ENCODE peak calls at places on chromosomes 1 and 21, in eight cellular contexts. M is sigmoid colon, S is IMR-90, G is esophagus squamous epithelium, P is testis, X is breast epithelium, B is HepG2, O is A549. Y is an unnamed sample.

GRCh38 chr1:76068542-76068941 is 6.0 kb upstream of the ST6GALNAC3 start:
- DNase-seq in M (no peak), S (peak), G (no peak), P (no peak), X (no peak), B (peak), O (peak), Y (no peak)

GRCh38 chr21:42931560-42932235 is 6.3 kb upstream of the ERVH48-1 start:
- DNase-seq in M (no peak), S (no peak), G (no peak), P (no peak), X (no peak), B (no peak), O (no peak), Y (no peak)

GRCh38 chr1:3032970-3033794 is 11.9 kb downstream of the ACTRT2 start:
- DNase-seq in M (peak), S (no peak), G (no peak), P (no peak), X (no peak), B (no peak), O (no peak), Y (peak)

GRCh38 chr1:115837386-115837761 is 3.6 kb downstream of the NHLH2 start:
- DNase-seq in M (no peak), S (no peak), G (no peak), P (no peak), X (no peak), B (no peak), O (no peak), Y (no peak)

GRCh38 chr1:54965624-54966340 is 14.6 kb upstream of the TMEM61 start:
- DNase-seq in M (peak), S (peak), G (no peak), P (peak), X (no peak), B (no peak), O (no peak), Y (peak)

GRCh38 chr1:22908880-22909426 is 63.7 kb downstream of the LACTBL1 start:
- DNase-seq in M (no peak), S (no peak), G (no peak), P (no peak), X (no peak), B (no peak), O (no peak), Y (no peak)

GRCh38 chr1:12454406-12455391 is 163.3 kb downstream of the DHRS3 start:
- DNase-seq in M (peak), S (peak), G (no peak), P (no peak), X (no peak), B (no peak), O (peak), Y (no peak)

GRCh38 chr1:114236517-114236916 is 82.8 kb upstream of the SYT6 start:
- DNase-seq in M (no peak), S (no peak), G (no peak), P (no peak), X (no peak), B (no peak), O (no peak), Y (no peak)

GRCh38 chr1:15820478-15820877 is 13.0 kb upstream of the UQCRHL start:
- DNase-seq in M (no peak), S (peak), G (no peak), P (no peak), X (no peak), B (no peak), O (no peak), Y (no peak)

GRCh38 chr1:181190362-181191035 is 102.0 kb downstream of the IER5 start:
- DNase-seq in M (no peak), S (no peak), G (no peak), P (peak), X (no peak), B (no peak), O (peak), Y (no peak)

GRCh38 chr1:116990612-116991151 is 10.9 kb upstream of the CD101 start:
- DNase-seq in M (peak), S (peak), G (no peak), P (peak), X (peak), B (no peak), O (no peak), Y (no peak)

GRCh38 chr1:228101994-228102790 is 933 bp downstream of the C1orf35 start:
- DNase-seq in M (peak), S (no peak), G (no peak), P (peak), X (no peak), B (no peak), O (peak), Y (peak)

GRCh38 chr1:228459091-228459993 is 27.8 kb upstream of the RNF187 start:
- DNase-seq in M (peak), S (peak), G (no peak), P (peak), X (no peak), B (peak), O (peak), Y (peak)

GRCh38 chr1:89332461-89332860 is 31.4 kb upstream of the GBP6 start:
- DNase-seq in M (no peak), S (no peak), G (no peak), P (no peak), X (no peak), B (no peak), O (no peak), Y (no peak)

GRCh38 chr1:28789816-28790215 is 22.2 kb upstream of the OPRD1 start:
- DNase-seq in M (no peak), S (no peak), G (no peak), P (no peak), X (peak), B (no peak), O (no peak), Y (no peak)

GRCh38 chr1:85048296-85049064 is at the start of gene MCOLN3:
- DNase-seq in M (peak), S (no peak), G (no peak), P (peak), X (no peak), B (no peak), O (peak), Y (peak)

GRCh38 chr1:210332719-210333398 is 4.2 kb downstream of the HHAT start:
- DNase-seq in M (no peak), S (no peak), G (no peak), P (no peak), X (no peak), B (no peak), O (no peak), Y (no peak)

GRCh38 chr1:15958111-15958510 is 17.8 kb downstream of the ZBTB17 start:
- DNase-seq in M (no peak), S (no peak), G (no peak), P (no peak), X (no peak), B (no peak), O (no peak), Y (no peak)

GRCh38 chr1:201707027-201707426 is 121.9 kb upstream of the IPO9 start:
- DNase-seq in M (peak), S (no peak), G (no peak), P (no peak), X (no peak), B (no peak), O (no peak), Y (no peak)

GRCh38 chr21:27715131-27715530 is 748.2 kb upstream of the ADAMTS5 start:
- DNase-seq in M (no peak), S (no peak), G (no peak), P (no peak), X (no peak), B (no peak), O (no peak), Y (no peak)

GRCh38 chr1:236307437-236307836 is 25.7 kb upstream of the ERO1B start:
- DNase-seq in M (no peak), S (no peak), G (no peak), P (no peak), X (no peak), B (no peak), O (no peak), Y (no peak)

GRCh38 chr1:203172184-203173115 is 3.2 kb downstream of the MYBPH start:
- DNase-seq in M (peak), S (peak), G (no peak), P (peak), X (peak), B (peak), O (peak), Y (no peak)

GRCh38 chr21:32070693-32071330 is 198.0 kb downstream of the HUNK start:
- DNase-seq in M (no peak), S (no peak), G (no peak), P (no peak), X (no peak), B (no peak), O (no peak), Y (no peak)
- H3K27ac ChIP-seq in M (no peak), S (no peak), G (no peak), P (no peak), X (no peak), B (no peak), O (no peak), Y (no peak)

GRCh38 chr21:34886554-34887385 is 162.3 kb downstream of the RUNX1 start:
- DNase-seq in M (peak), S (no peak), G (no peak), P (no peak), X (no peak), B (no peak), O (no peak), Y (peak)
- TF ChIP-seq POLR2A in M (no peak), S (peak), G (no peak), P (no peak), X (no peak), B (no peak), O (no peak), Y (no peak)

DNA sequence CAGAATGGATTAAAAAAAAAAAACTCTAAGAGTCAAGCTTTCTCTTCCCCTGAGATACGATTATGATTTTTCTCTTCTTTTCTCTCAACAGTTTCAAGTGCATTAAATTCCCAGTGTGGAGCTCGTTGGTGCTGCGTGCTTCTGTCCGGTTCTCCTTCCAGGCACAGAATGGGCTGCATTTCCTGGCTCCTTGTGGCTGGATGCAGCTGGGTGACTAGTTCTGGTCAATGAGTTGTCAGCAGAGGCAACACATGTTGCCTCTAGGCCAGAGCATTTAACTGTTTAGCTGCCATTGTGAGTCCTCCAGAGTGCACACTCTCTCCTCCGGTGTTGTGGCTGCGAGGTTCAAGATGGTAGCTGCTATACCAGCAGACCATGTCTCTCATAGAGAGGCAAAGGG is 312.9 kb downstream of the RRAGC start:
- DNase-seq in M (no peak), S (peak), G (no peak), P (no peak), X (no peak), B (no peak), O (no peak), Y (no peak)
- H3K27ac ChIP-seq in M (no peak), S (no peak), G (no peak), P (no peak), X (no peak), B (no peak), O (no peak), Y (no peak)

DNA sequence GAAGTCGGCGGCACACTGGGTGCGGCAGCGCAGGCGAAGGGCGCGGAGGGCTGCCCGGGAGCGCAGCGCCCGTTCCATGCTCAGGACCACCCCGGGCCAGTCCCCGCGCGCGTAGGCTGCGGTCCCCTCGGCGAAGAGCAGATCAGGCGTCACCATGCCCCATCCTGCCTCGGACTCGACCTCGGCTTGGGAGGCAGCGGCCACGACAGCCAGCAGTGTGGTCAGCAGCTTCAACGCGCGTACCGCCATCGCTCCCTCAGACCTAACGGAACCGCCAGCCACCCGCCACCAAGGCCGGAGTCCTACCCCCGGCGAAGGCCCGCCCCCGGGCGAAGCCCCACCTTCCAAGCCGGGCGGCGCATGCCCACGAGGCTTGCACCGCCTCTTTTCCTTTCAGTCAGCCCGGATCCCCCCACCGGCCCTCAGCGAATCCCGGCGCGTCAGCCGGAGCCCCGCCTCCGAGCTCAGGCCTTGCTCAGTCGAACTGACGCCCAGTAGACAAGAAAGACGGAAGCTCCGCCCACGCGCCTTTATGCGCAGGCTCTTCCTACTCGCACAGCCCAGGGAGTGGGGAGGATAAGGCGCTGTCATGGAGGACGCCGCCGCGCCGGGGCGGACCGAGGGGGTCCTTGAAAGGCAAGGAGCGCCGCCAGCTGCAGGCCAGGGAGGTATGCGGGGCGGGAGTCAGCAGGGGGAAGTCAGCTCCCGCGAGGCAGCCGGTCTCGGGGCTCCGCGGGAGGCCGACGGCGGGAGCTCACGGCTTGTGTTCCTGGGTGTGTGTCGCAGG is at the start of the genes C1orf50 and P3H1:
- DNase-seq in M (peak), S (peak), G (peak), P (peak), X (peak), B (peak), O (peak), Y (peak)
- TF ChIP-seq POLR2A in M (peak), S (peak), G (peak), P (peak), X (peak), B (peak), O (peak), Y (peak)

DNA sequence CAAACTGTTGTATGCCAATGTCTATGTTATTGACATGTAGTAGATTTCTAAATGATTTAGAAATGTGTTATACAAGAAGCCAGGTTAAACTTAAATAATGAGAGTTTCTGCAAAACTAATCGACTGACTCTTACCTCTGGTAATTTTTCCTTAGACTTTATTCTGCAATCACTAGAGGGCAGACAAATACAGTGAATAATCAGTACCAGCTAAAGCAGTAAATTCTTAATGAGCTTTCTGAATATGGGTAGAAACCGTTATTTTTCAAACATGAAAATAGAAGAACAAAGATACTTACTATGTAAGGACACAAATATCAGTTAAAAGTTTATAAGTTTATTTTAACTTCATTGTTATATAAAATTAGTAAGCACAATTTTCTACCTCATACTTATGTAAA is 97.9 kb upstream of the RGS1 start:
- DNase-seq in M (no peak), S (peak), G (no peak), P (no peak), X (no peak), B (peak), O (peak), Y (no peak)
- H3K27ac ChIP-seq in M (peak), S (no peak), G (no peak), P (no peak), X (no peak), B (no peak), O (no peak), Y (no peak)

Y was measured in ovary.